ENCODE peak calls at places on chromosomes 6 and 20, in four cellular contexts. U, Y, B and X are unnamed samples.

GRCh38 chr6:158071121-158072082 is 89.7 kb downstream of the SYNJ2 start:
- DNase-seq in U (no peak), Y (no peak), B (no peak), X (no peak)

GRCh38 chr6:89133981-89134380 is 11.9 kb upstream of the PM20D2 start:
- DNase-seq in U (no peak), Y (no peak), B (peak), X (no peak)

GRCh38 chr20:32484221-32485125 is 100.7 kb downstream of the NOL4L start:
- DNase-seq in U (peak), Y (no peak), B (peak), X (no peak)

GRCh38 chr6:35796236-35796635 is 887 bp downstream of the CLPS start:
- DNase-seq in U (no peak), Y (no peak), B (no peak), X (no peak)

GRCh38 chr6:42038811-42039408 is 11.4 kb upstream of the TAF8 start:
- DNase-seq in U (peak), Y (no peak), B (no peak), X (no peak)

GRCh38 chr6:52512199-52512598 is 64.7 kb downstream of the TRAM2 start:
- DNase-seq in U (peak), Y (peak), B (no peak), X (peak)

GRCh38 chr20:58636983-58637421 is 14.1 kb upstream of the STX16 start:
- DNase-seq in U (no peak), Y (no peak), B (peak), X (no peak)

GRCh38 chr6:15417811-15418210 is 171.9 kb downstream of the JARID2 start:
- DNase-seq in U (peak), Y (peak), B (no peak), X (peak)

GRCh38 chr6:111766524-111766857 is 106.8 kb downstream of the FYN start:
- DNase-seq in U (no peak), Y (no peak), B (no peak), X (no peak)

GRCh38 chr6:71258078-71258866 is 30.3 kb upstream of the OGFRL1 start:
- DNase-seq in U (no peak), Y (no peak), B (no peak), X (no peak)

GRCh38 chr6:133701633-133702331 is 187.1 kb upstream of the TCF21 start:
- DNase-seq in U (peak), Y (no peak), B (no peak), X (no peak)

GRCh38 chr6:133681880-133682279 is 207.0 kb upstream of the TCF21 start:
- DNase-seq in U (no peak), Y (no peak), B (peak), X (no peak)

GRCh38 chr20:19253316-19253715 is 40.9 kb downstream of the SLC24A3 start:
- DNase-seq in U (no peak), Y (no peak), B (no peak), X (no peak)

GRCh38 chr6:12715437-12715836 is 1.1 kb upstream of the PHACTR1 start:
- DNase-seq in U (peak), Y (no peak), B (no peak), X (no peak)

GRCh38 chr20:36866681-36867485 is 9.1 kb upstream of the TLDC2 start:
- DNase-seq in U (peak), Y (no peak), B (no peak), X (no peak)

GRCh38 chr6:105235155-105235554 is 55.3 kb upstream of the POPDC3 start:
- DNase-seq in U (no peak), Y (no peak), B (no peak), X (no peak)

GRCh38 chr6:81999826-82000225 is 247.3 kb upstream of the TENT5A start:
- DNase-seq in U (peak), Y (no peak), B (no peak), X (no peak)

GRCh38 chr6:169807219-169807618 is 55.8 kb downstream of the ERMARD start:
- DNase-seq in U (no peak), Y (no peak), B (no peak), X (no peak)

GRCh38 chr6:170087946-170088348 is 202.9 kb downstream of the DLL1 start:
- DNase-seq in U (no peak), Y (no peak), B (no peak), X (no peak)

GRCh38 chr6:3710403-3710802 is 41.1 kb downstream of the PXDC1 start:
- DNase-seq in U (no peak), Y (no peak), B (no peak), X (no peak)

GRCh38 chr6:167122041-167122826 is 662 bp upstream of the CCR6 start:
- DNase-seq in U (no peak), Y (no peak), B (no peak), X (no peak)

GRCh38 chr6:33073431-33073871 is at the start of gene HLA-DPA1:
- DNase-seq in U (no peak), Y (peak), B (peak), X (no peak)

GRCh38 chr6:170523256-170524187 is 29.6 kb downstream of the PSMB1 start:
- DNase-seq in U (no peak), Y (no peak), B (no peak), X (no peak)

GRCh38 chr20:46414608-46415007 is 8.2 kb upstream of the ELMO2 start:
- DNase-seq in U (no peak), Y (no peak), B (no peak), X (no peak)

GRCh38 chr6:43367245-43367984 is 2.0 kb downstream of the ZNF318 start:
- DNase-seq in U (no peak), Y (no peak), B (no peak), X (no peak)

GRCh38 chr6:5521322-5521721 is 260.0 kb downstream of the FARS2 start:
- DNase-seq in U (no peak), Y (no peak), B (no peak), X (no peak)

GRCh38 chr20:48295966-48296421 is 510.7 kb upstream of the SULF2 start:
- DNase-seq in U (peak), Y (no peak), B (peak), X (peak)

GRCh38 chr6:15911753-15912504 is 217.0 kb upstream of the MYLIP start:
- DNase-seq in U (no peak), Y (no peak), B (peak), X (no peak)

GRCh38 chr20:41483553-41483930 is 116.9 kb upstream of the EMILIN3 start:
- DNase-seq in U (peak), Y (no peak), B (no peak), X (no peak)

GRCh38 chr6:11429577-11429976 is 108.0 kb upstream of the TMEM170B start:
- DNase-seq in U (peak), Y (no peak), B (peak), X (no peak)

GRCh38 chr6:17091122-17091521 is 10.7 kb upstream of the STMND1 start:
- DNase-seq in U (peak), Y (no peak), B (peak), X (no peak)

GRCh38 chr20:7470912-7471311 is 469.3 kb downstream of the HAO1 start:
- DNase-seq in U (no peak), Y (no peak), B (peak), X (no peak)

GRCh38 chr6:16335176-16335575 is 96.8 kb downstream of the GMPR start:
- DNase-seq in U (no peak), Y (no peak), B (no peak), X (no peak)

GRCh38 chr6:3457710-3458605 is 1.1 kb upstream of the SLC22A23 start:
- DNase-seq in U (peak), Y (no peak), B (peak), X (peak)

GRCh38 chr6:168905451-168906090 is 348.1 kb downstream of the THBS2 start:
- DNase-seq in U (peak), Y (peak), B (no peak), X (no peak)

GRCh38 chr6:21109421-21110178 is 484.0 kb upstream of the SOX4 start:
- DNase-seq in U (peak), Y (peak), B (no peak), X (peak)

GRCh38 chr6:156720739-156721714 is 56.2 kb upstream of the ARID1B start:
- DNase-seq in U (no peak), Y (peak), B (peak), X (peak)

GRCh38 chr6:156718647-156719394 is 58.4 kb upstream of the ARID1B start:
- DNase-seq in U (peak), Y (no peak), B (peak), X (no peak)

GRCh38 chr6:156719720-156720563 is 57.2 kb upstream of the ARID1B start:
- DNase-seq in U (peak), Y (peak), B (peak), X (peak)

GRCh38 chr6:156717542-156717941 is 59.6 kb upstream of the ARID1B start:
- DNase-seq in U (no peak), Y (no peak), B (no peak), X (no peak)

GRCh38 chr6:156719395-156719719 is 57.8 kb upstream of the ARID1B start:
- DNase-seq in U (no peak), Y (no peak), B (no peak), X (no peak)
- H3K4me3 ChIP-seq in U (peak), Y (no peak), B (peak), X (peak)

DNA sequence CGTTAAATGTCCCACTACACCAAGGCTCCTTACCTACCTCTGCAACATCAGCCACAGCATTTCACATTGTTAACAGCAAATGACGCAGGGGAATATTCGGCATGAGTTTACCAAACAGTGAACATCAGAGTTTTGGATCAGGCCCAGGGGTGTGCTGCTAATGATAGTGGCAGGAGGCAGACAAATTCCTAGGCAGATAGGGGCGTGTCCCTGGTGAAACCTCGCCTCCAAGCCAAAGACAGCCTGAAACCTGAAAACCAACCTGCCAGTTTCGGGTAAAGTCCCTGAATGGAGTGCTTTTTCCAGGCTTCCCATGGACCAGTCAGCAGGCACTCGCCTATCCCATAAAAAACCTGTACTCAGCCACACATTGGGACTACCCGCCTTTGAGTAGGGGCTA is 133.6 kb downstream of the SH3BGRL2 start:
- DNase-seq in U (no peak), Y (no peak), B (no peak), X (no peak)
- H2AFZ ChIP-seq in U (no peak), Y (no peak), B (no peak), X (no peak)

GRCh38 chr6:110017306-110017705 is 39.2 kb downstream of the GPR6 start:
- DNase-seq in U (no peak), Y (no peak), B (no peak), X (no peak)

GRCh38 chr6:110018486-110018885 is 40.4 kb downstream of the GPR6 start:
- DNase-seq in U (no peak), Y (no peak), B (no peak), X (no peak)

GRCh38 chr6:110015206-110015605 is 37.1 kb downstream of the GPR6 start:
- DNase-seq in U (no peak), Y (no peak), B (no peak), X (no peak)

GRCh38 chr6:110017946-110018345 is 39.8 kb downstream of the GPR6 start:
- DNase-seq in U (no peak), Y (no peak), B (no peak), X (no peak)

DNA sequence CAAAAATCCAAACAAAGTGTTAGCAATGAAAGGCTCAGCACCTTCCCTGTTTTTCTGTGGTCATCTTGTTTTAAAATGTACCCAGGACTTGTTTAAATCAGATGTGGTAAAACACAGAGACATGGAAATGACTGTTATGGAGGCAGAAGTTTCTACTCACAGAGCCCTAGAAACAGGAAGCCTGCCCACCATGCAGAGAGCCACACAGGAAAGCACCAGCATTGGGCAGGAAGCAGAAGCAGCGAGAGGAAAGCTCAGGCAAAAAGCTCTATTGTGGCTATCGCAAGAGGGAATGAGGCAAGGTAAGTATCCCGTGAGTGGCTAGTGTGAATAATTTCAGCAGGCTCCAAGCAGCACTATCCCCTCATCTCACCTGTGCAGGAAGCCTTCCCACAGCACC is 42.8 kb downstream of the GPR6 start:
- DNase-seq in U (no peak), Y (no peak), B (peak), X (no peak)
- H3K4me3 ChIP-seq in U (no peak), Y (no peak), B (no peak), X (no peak)

DNA sequence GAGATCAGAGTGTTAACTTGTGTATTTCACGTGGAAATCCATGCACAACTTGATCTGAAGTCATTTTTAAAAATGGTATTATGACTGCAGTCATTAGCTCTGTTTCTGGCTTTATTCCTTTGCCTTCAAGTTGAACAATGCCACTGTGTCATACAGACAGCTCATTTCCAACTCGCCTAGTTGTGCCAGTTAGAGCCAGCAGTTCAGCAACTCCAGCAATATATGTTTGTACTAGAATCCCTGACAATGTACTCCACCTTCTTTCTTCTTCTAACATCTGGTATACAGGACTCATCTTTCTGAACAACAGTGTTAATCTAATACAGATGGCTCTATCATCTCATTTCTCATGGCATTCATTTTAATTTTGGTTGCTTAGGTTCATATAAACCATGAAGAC is 418.3 kb upstream of the POU3F2 start:
- DNase-seq in U (no peak), Y (no peak), B (no peak), X (no peak)
- H2AFZ ChIP-seq in U (no peak), Y (no peak), B (peak), X (peak)

GRCh38 chr6:39670519-39670918 is 54.7 kb downstream of the KIF6 start:
- DNase-seq in U (no peak), Y (no peak), B (no peak), X (no peak)

GRCh38 chr6:39666706-39667489 is 58.3 kb downstream of the KIF6 start:
- DNase-seq in U (peak), Y (no peak), B (peak), X (no peak)

GRCh38 chr6:39665871-39666270 is 59.3 kb downstream of the KIF6 start:
- DNase-seq in U (peak), Y (no peak), B (no peak), X (no peak)

GRCh38 chr6:39669943-39670342 is 55.3 kb downstream of the KIF6 start:
- DNase-seq in U (peak), Y (no peak), B (no peak), X (no peak)

DNA sequence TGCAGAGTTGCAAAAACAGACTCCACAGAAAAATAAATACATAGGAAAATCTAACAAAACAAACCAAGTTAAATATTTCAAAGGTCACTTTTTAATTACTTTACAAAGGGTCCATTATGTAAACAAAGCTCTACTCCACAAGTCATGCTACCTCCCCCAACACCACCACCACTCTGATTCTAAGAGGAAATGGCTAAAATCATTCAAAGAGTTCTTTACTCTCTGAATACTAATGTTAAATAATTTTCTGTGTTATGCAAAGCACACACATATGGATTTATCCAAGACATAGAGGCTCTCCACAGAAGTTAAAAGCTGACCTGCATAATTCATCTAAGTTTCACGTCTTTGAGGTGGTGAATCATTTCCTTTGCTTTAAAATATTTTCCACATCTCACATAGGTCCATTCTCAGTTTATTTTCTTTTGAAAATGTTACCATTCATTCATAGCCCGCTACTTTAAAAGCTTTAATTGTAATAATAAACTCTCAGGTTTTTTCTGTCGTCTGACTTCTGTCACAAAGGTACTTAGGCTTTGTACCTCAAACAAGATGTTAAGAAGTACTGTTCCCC is 56.0 kb downstream of the KIF6 start:
- DNase-seq in U (peak), Y (no peak), B (peak), X (no peak)
- H3K4me3 ChIP-seq in U (no peak), Y (no peak), B (peak), X (no peak)

DNA sequence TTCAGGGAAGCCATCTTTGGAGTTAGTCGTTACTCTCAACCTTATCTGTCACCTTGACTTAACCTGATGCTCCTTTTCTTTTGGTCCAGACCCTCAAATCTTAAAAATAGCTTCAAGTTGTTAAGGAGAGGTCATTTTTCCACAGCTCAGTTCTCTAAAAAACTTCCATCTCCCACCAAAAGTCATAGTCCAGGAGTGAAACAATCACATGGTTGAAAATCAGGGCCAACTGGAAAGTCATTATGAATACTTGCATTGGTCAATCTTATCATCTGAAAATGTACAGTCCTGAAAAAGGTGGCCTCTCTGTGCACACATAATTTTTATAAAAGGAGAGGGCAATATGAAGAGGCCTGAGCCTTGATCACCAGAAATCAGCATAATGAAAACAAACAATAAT is 195.7 kb downstream of the BCAS1 start:
- DNase-seq in U (no peak), Y (no peak), B (no peak), X (no peak)
- H2AFZ ChIP-seq in U (no peak), Y (no peak), B (no peak), X (no peak)

DNA sequence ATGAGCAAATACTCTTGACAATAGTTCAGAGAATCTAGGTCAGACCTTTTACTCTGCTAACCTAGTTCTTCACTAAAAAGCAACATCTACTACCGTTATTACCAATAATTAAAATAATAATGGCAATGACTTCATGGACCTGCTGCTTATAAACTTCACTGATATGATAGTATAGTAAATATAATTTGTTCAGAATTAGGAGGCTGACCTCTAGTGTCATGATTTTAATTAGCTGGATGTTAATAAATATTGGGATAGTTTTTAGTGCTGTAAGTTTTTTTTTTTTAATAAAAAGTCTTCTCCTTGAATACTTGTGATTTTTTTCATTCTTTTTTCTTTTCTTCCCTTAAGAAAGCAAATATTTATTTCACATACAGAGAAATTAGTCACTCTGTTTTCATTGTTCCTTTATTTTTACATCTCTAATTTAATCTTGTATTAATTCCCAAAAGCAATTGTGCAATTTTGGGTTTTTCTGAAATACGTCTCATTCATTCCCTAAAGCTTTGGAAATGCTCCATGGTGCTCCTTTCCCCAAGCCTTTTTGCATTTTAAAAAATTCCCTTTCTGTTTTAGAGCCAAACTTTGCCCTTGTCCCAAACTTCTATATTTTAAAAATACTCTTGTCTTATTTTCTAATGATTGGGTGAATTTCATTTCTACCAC is 46.6 kb upstream of the UST start:
- DNase-seq in U (no peak), Y (peak), B (no peak), X (no peak)
- H3K4me3 ChIP-seq in U (peak), Y (peak), B (no peak), X (no peak)

DNA sequence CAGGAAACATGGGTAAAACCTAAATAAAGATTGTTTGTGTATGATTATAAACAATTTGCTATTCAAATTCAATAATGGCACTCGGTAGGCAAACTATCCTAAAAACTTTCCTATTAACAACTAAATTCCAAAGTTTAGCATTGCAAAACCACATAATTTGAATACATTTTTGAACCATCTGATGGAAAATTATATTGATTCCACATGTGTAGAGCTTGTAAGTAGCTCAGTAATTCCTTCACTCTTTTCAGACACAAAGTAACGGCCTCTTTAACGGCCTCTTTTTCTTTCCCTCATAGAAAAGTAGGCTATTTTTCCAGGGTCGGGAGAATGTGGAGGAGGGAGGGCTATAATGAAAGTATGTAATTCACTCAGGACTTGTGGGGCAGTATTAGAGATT is 227.5 kb downstream of the ALDH8A1 start:
- DNase-seq in U (no peak), Y (no peak), B (no peak), X (no peak)
- H2AFZ ChIP-seq in U (no peak), Y (no peak), B (peak), X (no peak)